ENCODE peak calls at places on chromosomes 11 and 22, in nine cellular contexts. Q, I, S, Y, C, G, V, Z and R are unnamed samples.

GRCh38 chr11:62500066-62501035 is 46.3 kb downstream of the AHNAK start:
- DNase-seq in Q (no peak), I (no peak), S (no peak), Y (no peak), C (peak), G (no peak), V (no peak), Z (no peak), R (peak)

GRCh38 chr22:27467039-27467438 is 334.5 kb downstream of the MN1 start:
- DNase-seq in Q (no peak), I (no peak), S (no peak), Y (no peak), C (no peak), G (no peak), V (no peak), Z (no peak), R (no peak)

GRCh38 chr11:60915250-60915914 is 1.4 kb downstream of the TMEM109 start:
- DNase-seq in Q (peak), I (peak), S (peak), Y (peak), C (no peak), G (peak), V (peak), Z (no peak), R (peak)

GRCh38 chr11:18802381-18803257 is 11.0 kb upstream of the PTPN5 start:
- DNase-seq in Q (no peak), I (peak), S (peak), Y (peak), C (peak), G (peak), V (peak), Z (peak), R (peak)

GRCh38 chr11:104451193-104451592 is 287.2 kb upstream of the PDGFD start:
- DNase-seq in Q (no peak), I (no peak), S (no peak), Y (no peak), C (no peak), G (no peak), V (no peak), Z (no peak), R (no peak)

GRCh38 chr11:126172596-126173038 is 38.8 kb downstream of the RPUSD4 start:
- DNase-seq in Q (no peak), I (no peak), S (no peak), Y (no peak), C (no peak), G (peak), V (peak), Z (no peak), R (no peak)

GRCh38 chr11:120179071-120179672 is 31.7 kb upstream of the OAF start:
- DNase-seq in Q (no peak), I (no peak), S (no peak), Y (no peak), C (no peak), G (no peak), V (no peak), Z (no peak), R (no peak)

GRCh38 chr11:87879118-87879517 is 296.1 kb downstream of the RAB38 start:
- DNase-seq in Q (no peak), I (no peak), S (no peak), Y (no peak), C (no peak), G (peak), V (peak), Z (no peak), R (no peak)

GRCh38 chr11:119793335-119793984 is 64.5 kb upstream of the NECTIN1 start:
- DNase-seq in Q (no peak), I (no peak), S (no peak), Y (no peak), C (no peak), G (no peak), V (peak), Z (no peak), R (no peak)

GRCh38 chr22:48245119-48245485 is 1482.7 kb downstream of the TBC1D22A start:
- DNase-seq in Q (no peak), I (no peak), S (no peak), Y (no peak), C (no peak), G (no peak), V (no peak), Z (no peak), R (no peak)

GRCh38 chr22:49642331-49642730 is 185.3 kb downstream of the BRD1 start:
- DNase-seq in Q (no peak), I (no peak), S (no peak), Y (no peak), C (no peak), G (no peak), V (no peak), Z (no peak), R (no peak)

GRCh38 chr22:45290410-45290936 is 5.7 kb downstream of the UPK3A start:
- DNase-seq in Q (no peak), I (no peak), S (no peak), Y (no peak), C (peak), G (no peak), V (peak), Z (no peak), R (no peak)

GRCh38 chr11:73461844-73462435 is 85.7 kb downstream of the RELT start:
- DNase-seq in Q (no peak), I (no peak), S (no peak), Y (no peak), C (no peak), G (no peak), V (no peak), Z (no peak), R (no peak)

GRCh38 chr11:57800444-57801184 is 39.0 kb downstream of the CTNND1 start:
- DNase-seq in Q (peak), I (peak), S (peak), Y (peak), C (peak), G (peak), V (peak), Z (no peak), R (peak)

GRCh38 chr22:48488611-48489456 is 1338.8 kb downstream of the BRD1 start:
- DNase-seq in Q (no peak), I (peak), S (no peak), Y (no peak), C (peak), G (no peak), V (peak), Z (no peak), R (no peak)

GRCh38 chr11:62925745-62926668 is 4.8 kb upstream of the CHRM1 start:
- DNase-seq in Q (no peak), I (no peak), S (no peak), Y (no peak), C (no peak), G (no peak), V (no peak), Z (no peak), R (no peak)

GRCh38 chr22:18048441-18048898 is 24.1 kb upstream of the MICAL3 start:
- DNase-seq in Q (no peak), I (no peak), S (no peak), Y (no peak), C (no peak), G (no peak), V (peak), Z (no peak), R (no peak)

GRCh38 chr11:115141221-115141620 is 363.0 kb downstream of the CADM1 start:
- DNase-seq in Q (no peak), I (no peak), S (no peak), Y (no peak), C (no peak), G (no peak), V (no peak), Z (no peak), R (no peak)

GRCh38 chr22:30872282-30873041 is 96.1 kb downstream of the MORC2 start:
- DNase-seq in Q (no peak), I (no peak), S (peak), Y (no peak), C (no peak), G (no peak), V (no peak), Z (no peak), R (no peak)

GRCh38 chr22:38578505-38578904 is 8.5 kb upstream of the DMC1 start:
- DNase-seq in Q (no peak), I (no peak), S (no peak), Y (no peak), C (no peak), G (no peak), V (no peak), Z (no peak), R (no peak)

GRCh38 chr11:125170406-125171031 is 6.0 kb downstream of the PKNOX2 start:
- DNase-seq in Q (no peak), I (no peak), S (no peak), Y (no peak), C (no peak), G (peak), V (no peak), Z (no peak), R (no peak)

GRCh38 chr11:61632096-61632495 is 48.1 kb upstream of the DAGLA start:
- DNase-seq in Q (no peak), I (no peak), S (no peak), Y (no peak), C (no peak), G (no peak), V (no peak), Z (no peak), R (no peak)

GRCh38 chr11:76798656-76799055 is 15.5 kb downstream of the TSKU start:
- DNase-seq in Q (no peak), I (no peak), S (no peak), Y (no peak), C (no peak), G (no peak), V (no peak), Z (no peak), R (no peak)

GRCh38 chr11:29051935-29052334 is 943.7 kb downstream of the METTL15 start:
- DNase-seq in Q (no peak), I (no peak), S (no peak), Y (no peak), C (no peak), G (no peak), V (no peak), Z (no peak), R (no peak)

GRCh38 chr11:11425806-11426205 is 72.8 kb upstream of the CSNK2A3 start:
- DNase-seq in Q (no peak), I (no peak), S (no peak), Y (no peak), C (no peak), G (no peak), V (peak), Z (no peak), R (no peak)

GRCh38 chr11:59011672-59012071 is 72.4 kb downstream of the GLYATL1 start:
- DNase-seq in Q (no peak), I (peak), S (no peak), Y (no peak), C (no peak), G (no peak), V (no peak), Z (no peak), R (no peak)

GRCh38 chr11:95924414-95924760 is 480 bp upstream of the MTMR2 start:
- DNase-seq in Q (no peak), I (no peak), S (peak), Y (no peak), C (peak), G (no peak), V (no peak), Z (no peak), R (no peak)

GRCh38 chr22:30396871-30397655 is at the start of gene SEC14L2:
- DNase-seq in Q (no peak), I (no peak), S (peak), Y (peak), C (peak), G (no peak), V (peak), Z (peak), R (peak)

GRCh38 chr11:13318498-13319295 is 41.1 kb downstream of the BMAL1 start:
- DNase-seq in Q (no peak), I (no peak), S (no peak), Y (no peak), C (no peak), G (no peak), V (no peak), Z (no peak), R (no peak)

GRCh38 chr22:49600891-49601431 is 226.7 kb downstream of the BRD1 start:
- DNase-seq in Q (no peak), I (no peak), S (no peak), Y (no peak), C (no peak), G (no peak), V (no peak), Z (no peak), R (no peak)

GRCh38 chr22:46628756-46629155 is 8.6 kb downstream of the GRAMD4 start:
- DNase-seq in Q (no peak), I (no peak), S (no peak), Y (no peak), C (no peak), G (no peak), V (no peak), Z (no peak), R (no peak)

GRCh38 chr11:119168471-119169271 is at the start of gene NLRX1:
- DNase-seq in Q (peak), I (peak), S (peak), Y (peak), C (no peak), G (peak), V (peak), Z (peak), R (peak)

GRCh38 chr11:130839950-130840666 is 76.2 kb downstream of the SNX19 start:
- DNase-seq in Q (no peak), I (no peak), S (no peak), Y (no peak), C (no peak), G (peak), V (peak), Z (no peak), R (no peak)

GRCh38 chr11:83220279-83220678 is 26.8 kb downstream of the ANKRD42 start:
- DNase-seq in Q (no peak), I (no peak), S (no peak), Y (no peak), C (peak), G (no peak), V (no peak), Z (no peak), R (peak)

GRCh38 chr11:3021125-3021524 is 29.0 kb upstream of the NAP1L4 start:
- DNase-seq in Q (no peak), I (peak), S (peak), Y (no peak), C (peak), G (no peak), V (no peak), Z (no peak), R (peak)

GRCh38 chr11:94117871-94118270 is 10.8 kb upstream of the PANX1 start:
- DNase-seq in Q (no peak), I (no peak), S (no peak), Y (no peak), C (no peak), G (no peak), V (no peak), Z (no peak), R (no peak)

GRCh38 chr22:35839811-35840739 is 122.4 kb downstream of the APOL5 start:
- DNase-seq in Q (no peak), I (peak), S (peak), Y (no peak), C (peak), G (peak), V (peak), Z (peak), R (peak)

GRCh38 chr22:49253656-49254055 is 574.0 kb downstream of the BRD1 start:
- DNase-seq in Q (no peak), I (no peak), S (no peak), Y (no peak), C (no peak), G (no peak), V (no peak), Z (no peak), R (no peak)

GRCh38 chr11:20089796-20090653 is 70.2 kb downstream of the DBX1 start:
- DNase-seq in Q (no peak), I (no peak), S (no peak), Y (no peak), C (peak), G (no peak), V (no peak), Z (no peak), R (no peak)